ENCODE peak calls at places on chromosomes 4 and X, in ten cellular contexts. D is CD8-positive, alpha-beta memory T cell; O is cardiac muscle cell; J is upper lobe of left lung; H is lower lobe of right lung; E is CD8-positive, alpha-beta T cell; M is CD4-positive, alpha-beta memory T cell; G is IMR-90; Y is body of pancreas; S is CD4-positive, CD25-positive, alpha-beta regulatory T cell. X is an unnamed sample. For H3K4me1, the result is how much of the 10 kb centered on the place peaks cover.

GRCh38 chrX:44972132-44972531 is 99.1 kb downstream of the KDM6A start:
- DNase-seq in S (no peak), H (no peak), G (no peak), J (no peak), M (no peak), O (no peak), D (no peak), Y (no peak), E (no peak), X (no peak)

GRCh38 chrX:35711281-35711680 is 86.9 kb upstream of the MAGEB16 start:
- DNase-seq in E (no peak), D (no peak), H (no peak), J (no peak), S (no peak), O (no peak), M (no peak), Y (no peak), G (no peak), X (no peak)

GRCh38 chrX:150063138-150063518 is 124.8 kb upstream of the EOLA2 start:
- DNase-seq in H (no peak), G (no peak), Y (no peak), S (no peak), O (no peak), E (no peak), D (no peak), J (no peak), M (no peak), X (no peak)

GRCh38 chr4:157888281-157888680 is 284.5 kb downstream of the GASK1B start:
- DNase-seq in M (no peak), S (no peak), J (no peak), G (no peak), D (no peak), H (no peak), Y (no peak), E (no peak), O (no peak), X (no peak)

GRCh38 chr4:155207534-155208257 is 740 bp upstream of the NPY2R start:
- DNase-seq in D (no peak), G (no peak), M (no peak), E (no peak), Y (peak), H (no peak), S (no peak), O (peak), J (no peak), X (no peak)

GRCh38 chr4:85642356-85643100 is 167.6 kb downstream of the ARHGAP24 start:
- DNase-seq in M (no peak), H (no peak), O (no peak), E (no peak), D (no peak), Y (no peak), G (no peak), J (no peak), S (no peak), X (no peak)

GRCh38 chr4:82043081-82043808 is 330.5 kb downstream of the HNRNPD start:
- DNase-seq in D (no peak), G (no peak), Y (peak), H (no peak), O (peak), M (no peak), E (no peak), S (no peak), J (peak), X (no peak)

GRCh38 chr4:1855334-1856070 is 454 bp downstream of the LETM1 start:
- DNase-seq in S (peak), H (peak), J (peak), O (no peak), M (no peak), D (no peak), G (no peak), E (peak), Y (peak), X (no peak)

GRCh38 chrX:39725928-39726619 is 371.7 kb downstream of the BCOR start:
- DNase-seq in Y (no peak), H (no peak), S (no peak), E (no peak), M (no peak), G (peak), O (peak), J (no peak), D (no peak), X (no peak)

GRCh38 chr4:170022211-170022610 is 4.0 kb downstream of the MFAP3L start:
- DNase-seq in M (no peak), O (no peak), J (no peak), S (no peak), Y (no peak), E (no peak), H (no peak), D (no peak), G (no peak), X (no peak)

DNA sequence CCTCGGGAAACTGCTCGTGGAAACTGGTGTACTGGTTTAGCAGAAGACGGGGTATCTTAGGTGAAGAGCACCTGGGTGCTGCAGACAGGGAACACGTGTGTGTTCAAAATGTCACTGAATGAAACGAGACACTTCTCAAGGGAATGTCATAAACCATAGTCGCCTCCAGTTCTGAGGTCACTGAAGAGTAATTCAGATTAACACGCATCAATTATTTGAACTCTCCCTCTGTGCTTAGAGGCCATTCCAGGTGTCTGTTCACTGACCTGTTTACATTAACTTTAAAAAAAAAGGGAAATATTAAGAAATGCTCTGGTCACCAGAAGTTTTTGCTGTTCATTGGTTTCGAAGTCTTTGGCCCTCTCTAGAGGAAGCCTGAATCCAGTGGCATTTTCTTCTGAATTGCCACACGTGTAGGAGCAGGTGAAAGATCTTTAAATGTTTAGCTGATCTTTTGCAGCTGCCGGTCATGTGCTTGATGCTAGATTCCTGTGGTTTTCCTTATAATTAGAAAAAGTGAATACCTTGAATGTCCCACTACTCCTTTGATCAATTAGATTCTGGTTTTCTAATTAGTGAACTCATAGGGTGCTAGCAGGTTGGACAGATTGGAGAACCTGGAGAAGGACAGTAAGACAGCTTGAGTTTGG is 330.5 kb downstream of the ARHGAP10 start:
- DNase-seq in O (no peak), G (no peak), D (no peak), H (no peak), M (no peak), S (no peak), E (no peak), J (no peak), Y (no peak), X (no peak)
- H3K27ac ChIP-seq in O (no peak), G (no peak), D (no peak), H (no peak), M (no peak), S (no peak), E (no peak), J (no peak), Y (no peak), X (no peak)

GRCh38 chr4:118396881-118397666 is 44.3 kb upstream of the PRSS12 start:
- DNase-seq in G (peak), E (no peak), S (no peak), M (no peak), J (no peak), D (no peak), H (no peak), Y (no peak), O (no peak), X (no peak)
- H3K4me1 ChIP-seq in G (under half), E (under half), S (under half), M (under half), J (under half), D (under half), H (under half), Y (under half), O (under half), X (under half)

GRCh38 chr4:140056015-140056414 is 98.0 kb downstream of the MAML3 start:
- DNase-seq in S (no peak), M (no peak), D (no peak), E (no peak), O (no peak), G (no peak), H (no peak), Y (no peak), J (peak), X (no peak)

GRCh38 chr4:140054861-140055260 is 99.1 kb downstream of the MAML3 start:
- DNase-seq in E (no peak), O (no peak), G (no peak), M (no peak), S (no peak), J (no peak), H (no peak), D (no peak), Y (no peak), X (no peak)

GRCh38 chr4:140049924-140050681 is 103.9 kb downstream of the MAML3 start:
- DNase-seq in J (no peak), Y (no peak), M (no peak), E (no peak), D (no peak), S (no peak), H (no peak), G (peak), O (peak), X (no peak)

GRCh38 chr4:140052050-140052449 is 101.9 kb downstream of the MAML3 start:
- DNase-seq in M (no peak), J (peak), H (peak), O (peak), S (peak), E (peak), Y (peak), G (peak), D (no peak), X (no peak)

GRCh38 chr4:140053185-140053584 is 100.8 kb downstream of the MAML3 start:
- DNase-seq in Y (no peak), O (no peak), G (no peak), E (no peak), M (no peak), D (no peak), J (no peak), S (no peak), H (no peak), X (no peak)
- H3K4me3 ChIP-seq in Y (no peak), O (no peak), G (no peak), E (no peak), M (no peak), D (no peak), J (no peak), S (no peak), H (no peak), X (no peak)

GRCh38 chrX:153933751-153934472 is 925 bp downstream of the NAA10 start:
- DNase-seq in J (no peak), E (no peak), H (no peak), S (no peak), G (peak), O (peak), M (no peak), Y (no peak), D (no peak), X (no peak)
- H3K27ac ChIP-seq in J (peak), E (no peak), H (peak), S (peak), G (peak), O (peak), M (peak), Y (no peak), D (peak), X (peak)

GRCh38 chr4:87058272-87059073 is 123.7 kb downstream of the AFF1 start:
- DNase-seq in S (no peak), H (peak), M (no peak), O (no peak), E (no peak), Y (no peak), J (peak), G (no peak), D (no peak), X (no peak)
- H3K4me1 ChIP-seq in S (under half), H (half or more), M (half or more), O (under half), E (under half), Y (half or more), J (half or more), G (under half), D (under half), X (under half)

DNA sequence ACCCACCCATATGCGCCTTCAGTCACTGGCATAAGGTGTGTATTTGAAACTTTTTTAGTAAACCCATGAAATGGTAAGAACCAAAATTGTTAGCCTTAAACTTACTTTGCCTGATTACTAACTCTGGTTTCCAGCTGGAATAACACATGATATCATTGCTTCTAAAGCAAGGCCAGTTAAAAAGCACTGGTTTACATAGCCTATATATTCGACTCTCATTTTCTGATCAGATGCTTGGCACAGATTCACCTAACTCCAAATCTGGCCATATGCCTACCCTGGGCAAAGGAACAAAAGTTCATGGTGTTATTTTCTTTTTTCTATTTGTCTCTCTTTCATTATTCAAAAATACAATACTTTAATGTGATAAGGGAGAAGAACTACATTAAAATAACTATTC is 132.5 kb downstream of the SCFD2 start:
- DNase-seq in S (no peak), M (no peak), D (no peak), J (no peak), O (peak), H (no peak), G (peak), Y (no peak), E (no peak), X (no peak)
- H3K4me3 ChIP-seq in S (no peak), M (no peak), D (no peak), J (no peak), O (no peak), H (no peak), G (no peak), Y (no peak), E (no peak), X (no peak)

X was measured in effector memory CD4-positive, alpha-beta T cell.